ENCODE peak calls at places on chromosomes 2 and 18, in six cellular contexts. One of them, this sample, is unnamed. For H3K4me1, the result is how much of the 10 kb centered on the place peaks cover.

GRCh38 chr18:77056399-77057015 is 76.1 kb downstream of the MBP start:
- DNase-seq in right lobe of liver: no peak
- DNase-seq in foreskin keratinocyte: no peak
- DNase-seq in upper lobe of right lung: peak
- DNase-seq in A549: no peak
- DNase-seq in mammary epithelial cell: no peak
- DNase-seq in this sample: no peak

GRCh38 chr2:23926289-23926749 is 604 bp downstream of the ATAD2B start:
- DNase-seq in right lobe of liver: peak
- DNase-seq in foreskin keratinocyte: no peak
- DNase-seq in upper lobe of right lung: no peak
- DNase-seq in A549: no peak
- DNase-seq in mammary epithelial cell: no peak
- DNase-seq in this sample: peak

GRCh38 chr18:70870292-70870691 is 581.4 kb downstream of the SOCS6 start:
- DNase-seq in right lobe of liver: no peak
- DNase-seq in foreskin keratinocyte: no peak
- DNase-seq in upper lobe of right lung: no peak
- DNase-seq in A549: no peak
- DNase-seq in mammary epithelial cell: no peak
- DNase-seq in this sample: no peak

GRCh38 chr2:72026819-72027425 is 120.7 kb downstream of the CYP26B1 start:
- DNase-seq in right lobe of liver: peak
- DNase-seq in foreskin keratinocyte: no peak
- DNase-seq in upper lobe of right lung: peak
- DNase-seq in A549: no peak
- DNase-seq in mammary epithelial cell: no peak
- DNase-seq in this sample: no peak

GRCh38 chr18:12939161-12939560 is 8.7 kb upstream of the SEH1L start:
- DNase-seq in right lobe of liver: no peak
- DNase-seq in foreskin keratinocyte: no peak
- DNase-seq in upper lobe of right lung: no peak
- DNase-seq in A549: no peak
- DNase-seq in mammary epithelial cell: no peak
- DNase-seq in this sample: no peak

GRCh38 chr2:85733121-85733960 is 20.4 kb upstream of the ATOH8 start:
- DNase-seq in right lobe of liver: no peak
- DNase-seq in foreskin keratinocyte: no peak
- DNase-seq in upper lobe of right lung: no peak
- DNase-seq in A549: no peak
- DNase-seq in mammary epithelial cell: no peak
- DNase-seq in this sample: no peak

GRCh38 chr2:191155608-191156071 is 4.8 kb upstream of the STAT4 start:
- DNase-seq in right lobe of liver: no peak
- DNase-seq in foreskin keratinocyte: no peak
- DNase-seq in upper lobe of right lung: no peak
- DNase-seq in A549: peak
- DNase-seq in mammary epithelial cell: peak
- DNase-seq in this sample: no peak

GRCh38 chr2:15943914-15944313 is 3.6 kb downstream of the MYCN start:
- DNase-seq in right lobe of liver: no peak
- DNase-seq in foreskin keratinocyte: no peak
- DNase-seq in upper lobe of right lung: no peak
- DNase-seq in A549: peak
- DNase-seq in mammary epithelial cell: peak
- DNase-seq in this sample: no peak

GRCh38 chr2:3535794-3536681 is 16.7 kb upstream of the ADI1 start:
- DNase-seq in right lobe of liver: peak
- DNase-seq in foreskin keratinocyte: peak
- DNase-seq in upper lobe of right lung: no peak
- DNase-seq in A549: peak
- DNase-seq in mammary epithelial cell: peak
- DNase-seq in this sample: peak

GRCh38 chr18:31065036-31065773 is 22.7 kb upstream of the DSC3 start:
- DNase-seq in right lobe of liver: no peak
- DNase-seq in foreskin keratinocyte: peak
- DNase-seq in upper lobe of right lung: no peak
- DNase-seq in A549: no peak
- DNase-seq in mammary epithelial cell: peak
- DNase-seq in this sample: no peak

GRCh38 chr2:63840081-63840784 is 1.5 kb upstream of the UGP2 start:
- DNase-seq in right lobe of liver: peak
- DNase-seq in foreskin keratinocyte: no peak
- DNase-seq in upper lobe of right lung: no peak
- DNase-seq in A549: no peak
- DNase-seq in mammary epithelial cell: no peak
- DNase-seq in this sample: peak

GRCh38 chr18:46283895-46284295 is 179.7 kb downstream of the HAUS1 start:
- DNase-seq in right lobe of liver: no peak
- DNase-seq in foreskin keratinocyte: no peak
- DNase-seq in upper lobe of right lung: no peak
- DNase-seq in A549: no peak
- DNase-seq in mammary epithelial cell: no peak
- DNase-seq in this sample: no peak

GRCh38 chr2:74281141-74281540 is 62.1 kb downstream of the SLC4A5 start:
- DNase-seq in right lobe of liver: no peak
- DNase-seq in foreskin keratinocyte: no peak
- DNase-seq in upper lobe of right lung: no peak
- DNase-seq in A549: no peak
- DNase-seq in mammary epithelial cell: no peak
- DNase-seq in this sample: no peak

GRCh38 chr18:26473721-26474120 is 74.6 kb downstream of the KCTD1 start:
- DNase-seq in right lobe of liver: no peak
- DNase-seq in foreskin keratinocyte: no peak
- DNase-seq in upper lobe of right lung: no peak
- DNase-seq in A549: no peak
- DNase-seq in mammary epithelial cell: no peak
- DNase-seq in this sample: no peak

GRCh38 chr2:171788316-171788993 is 101.2 kb downstream of the DYNC1I2 start:
- DNase-seq in right lobe of liver: no peak
- DNase-seq in foreskin keratinocyte: no peak
- DNase-seq in upper lobe of right lung: no peak
- DNase-seq in A549: no peak
- DNase-seq in mammary epithelial cell: no peak
- DNase-seq in this sample: peak

GRCh38 chr2:184611221-184612085 is 13.1 kb downstream of the ZNF804A start:
- DNase-seq in right lobe of liver: no peak
- DNase-seq in foreskin keratinocyte: peak
- DNase-seq in upper lobe of right lung: no peak
- DNase-seq in A549: no peak
- DNase-seq in mammary epithelial cell: peak
- DNase-seq in this sample: no peak

GRCh38 chr2:165281387-165281786 is 42.2 kb downstream of the SCN2A start:
- DNase-seq in right lobe of liver: no peak
- DNase-seq in foreskin keratinocyte: peak
- DNase-seq in upper lobe of right lung: no peak
- DNase-seq in A549: no peak
- DNase-seq in mammary epithelial cell: no peak
- DNase-seq in this sample: no peak

GRCh38 chr2:43104763-43105162 is 121.6 kb downstream of the ZFP36L2 start:
- DNase-seq in right lobe of liver: no peak
- DNase-seq in foreskin keratinocyte: no peak
- DNase-seq in upper lobe of right lung: no peak
- DNase-seq in A549: no peak
- DNase-seq in mammary epithelial cell: no peak
- DNase-seq in this sample: no peak

GRCh38 chr2:96816836-96817702 is 1.0 kb downstream of the CNNM3 start:
- DNase-seq in right lobe of liver: peak
- DNase-seq in foreskin keratinocyte: no peak
- DNase-seq in upper lobe of right lung: no peak
- DNase-seq in A549: peak
- DNase-seq in mammary epithelial cell: peak
- DNase-seq in this sample: no peak

DNA sequence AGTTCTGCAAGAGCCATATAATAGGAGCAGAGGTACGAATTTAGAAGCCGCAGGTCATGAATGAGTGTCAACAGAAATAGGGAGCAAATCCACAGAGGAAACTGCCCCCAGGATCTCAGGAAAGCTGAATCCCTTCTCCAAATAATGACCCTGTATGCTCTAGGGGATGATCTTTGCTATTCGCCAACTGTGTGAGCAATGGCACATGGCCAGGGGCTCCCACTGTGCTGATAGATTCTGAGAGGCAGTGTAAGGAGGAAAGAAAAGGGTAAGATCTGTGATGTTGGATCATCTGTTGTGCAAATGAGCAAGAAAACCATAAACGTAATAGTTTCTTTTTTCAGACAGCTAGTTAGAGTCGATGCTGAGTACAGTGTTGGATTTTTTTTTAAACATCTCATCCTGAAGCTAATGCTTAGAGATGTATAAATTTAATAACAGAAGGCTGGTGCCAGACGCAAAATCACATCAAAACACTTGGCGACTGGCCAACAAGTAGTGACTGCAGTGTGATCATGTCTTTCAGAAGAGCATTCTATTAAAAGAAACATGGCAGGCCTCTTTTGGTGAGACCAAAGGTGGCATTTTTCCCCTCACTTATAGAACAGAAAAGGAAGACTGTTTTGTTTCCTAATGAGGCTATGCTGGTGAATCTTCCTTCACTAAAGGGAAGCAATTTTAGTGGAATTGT is 77.4 kb downstream of the ABCA12 start:
- DNase-seq in right lobe of liver: no peak
- DNase-seq in foreskin keratinocyte: no peak
- DNase-seq in upper lobe of right lung: no peak
- DNase-seq in A549: no peak
- DNase-seq in mammary epithelial cell: no peak
- DNase-seq in this sample: no peak
- H3K4me1 ChIP-seq in right lobe of liver: under half
- H3K4me1 ChIP-seq in foreskin keratinocyte: under half
- H3K4me1 ChIP-seq in upper lobe of right lung: under half
- H3K4me1 ChIP-seq in A549: under half
- H3K4me1 ChIP-seq in mammary epithelial cell: under half
- H3K4me1 ChIP-seq in this sample: under half

GRCh38 chr2:9658972-9659371 is 28.2 kb upstream of the YWHAQ start:
- DNase-seq in right lobe of liver: no peak
- DNase-seq in foreskin keratinocyte: peak
- DNase-seq in upper lobe of right lung: no peak
- DNase-seq in A549: peak
- DNase-seq in mammary epithelial cell: peak
- DNase-seq in this sample: no peak
- H3K27ac ChIP-seq in right lobe of liver: no peak
- H3K27ac ChIP-seq in foreskin keratinocyte: peak
- H3K27ac ChIP-seq in upper lobe of right lung: no peak
- H3K27ac ChIP-seq in A549: peak
- H3K27ac ChIP-seq in mammary epithelial cell: peak
- H3K27ac ChIP-seq in this sample: no peak

DNA sequence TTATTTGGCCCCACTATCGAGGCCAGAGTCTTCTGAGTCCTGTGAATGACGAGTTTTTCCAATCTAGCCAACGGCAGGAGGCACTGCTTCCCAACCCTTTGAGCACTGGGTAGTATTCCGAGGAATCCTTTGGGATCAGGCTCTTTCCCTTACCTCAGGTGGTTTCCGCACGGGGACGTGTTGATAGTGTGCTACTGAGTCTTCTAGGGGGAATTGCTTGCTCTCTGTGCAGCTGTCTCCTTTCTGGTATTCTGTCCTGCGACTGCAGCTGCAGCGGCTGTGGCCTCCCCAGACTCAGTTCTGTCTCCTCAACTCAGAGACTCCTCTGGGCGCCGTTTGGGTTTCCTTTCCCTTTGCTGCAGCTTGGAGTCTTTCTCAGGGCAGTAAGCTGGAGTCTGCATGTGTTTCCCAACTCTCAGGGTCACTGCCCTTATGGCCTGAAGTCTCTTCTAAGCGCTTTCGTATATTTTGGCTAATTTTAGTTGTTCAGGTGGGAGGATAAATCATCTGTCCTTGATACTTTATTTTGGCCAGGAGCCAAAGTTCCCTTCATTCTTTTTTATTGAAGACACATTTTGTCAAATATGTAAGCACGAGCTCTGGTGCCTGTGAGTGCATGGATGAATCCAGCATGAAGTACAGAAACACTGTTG is 118.4 kb downstream of the MAP4K4 start:
- DNase-seq in right lobe of liver: no peak
- DNase-seq in foreskin keratinocyte: no peak
- DNase-seq in upper lobe of right lung: no peak
- DNase-seq in A549: no peak
- DNase-seq in mammary epithelial cell: no peak
- DNase-seq in this sample: no peak
- TF ChIP-seq CTCF in right lobe of liver: no peak
- TF ChIP-seq CTCF in foreskin keratinocyte: peak
- TF ChIP-seq CTCF in upper lobe of right lung: no peak
- TF ChIP-seq CTCF in A549: no peak
- TF ChIP-seq CTCF in mammary epithelial cell: no peak
- TF ChIP-seq CTCF in this sample: no peak

DNA sequence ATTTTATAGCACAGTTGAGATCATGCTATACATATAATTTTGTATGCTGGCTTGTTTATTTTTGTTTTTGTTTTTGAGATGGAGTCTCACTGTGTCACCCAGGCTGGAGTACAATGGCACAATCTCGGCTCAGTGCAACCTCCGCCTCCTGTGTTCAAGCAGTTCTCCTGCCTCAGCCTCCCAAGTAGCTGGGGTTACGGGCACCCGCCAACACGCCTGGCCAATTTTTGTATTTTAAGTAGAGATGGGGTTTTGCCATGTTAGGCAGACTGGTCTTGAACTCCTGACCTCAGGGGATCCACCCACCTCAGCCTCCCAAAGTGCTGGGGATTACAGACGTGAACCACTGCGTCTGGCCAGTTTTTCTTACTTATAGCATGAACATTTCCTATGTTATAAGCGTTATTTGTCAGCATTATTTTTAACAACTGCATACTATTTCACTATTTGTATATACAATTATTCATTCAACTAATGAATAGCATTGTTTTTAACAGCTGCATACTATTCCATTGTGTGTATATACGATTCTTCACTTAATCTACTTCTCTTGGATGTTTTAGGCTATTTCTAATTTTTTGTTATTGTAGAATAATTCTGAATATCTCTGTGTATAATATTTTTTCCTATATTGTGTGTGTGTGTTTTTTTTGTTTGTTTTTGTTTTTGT is 3.5 kb downstream of the EHD3 start:
- DNase-seq in right lobe of liver: no peak
- DNase-seq in foreskin keratinocyte: no peak
- DNase-seq in upper lobe of right lung: no peak
- DNase-seq in A549: no peak
- DNase-seq in mammary epithelial cell: no peak
- DNase-seq in this sample: no peak
- H3K4me1 ChIP-seq in right lobe of liver: under half
- H3K4me1 ChIP-seq in foreskin keratinocyte: under half
- H3K4me1 ChIP-seq in upper lobe of right lung: under half
- H3K4me1 ChIP-seq in A549: under half
- H3K4me1 ChIP-seq in mammary epithelial cell: under half
- H3K4me1 ChIP-seq in this sample: under half

DNA sequence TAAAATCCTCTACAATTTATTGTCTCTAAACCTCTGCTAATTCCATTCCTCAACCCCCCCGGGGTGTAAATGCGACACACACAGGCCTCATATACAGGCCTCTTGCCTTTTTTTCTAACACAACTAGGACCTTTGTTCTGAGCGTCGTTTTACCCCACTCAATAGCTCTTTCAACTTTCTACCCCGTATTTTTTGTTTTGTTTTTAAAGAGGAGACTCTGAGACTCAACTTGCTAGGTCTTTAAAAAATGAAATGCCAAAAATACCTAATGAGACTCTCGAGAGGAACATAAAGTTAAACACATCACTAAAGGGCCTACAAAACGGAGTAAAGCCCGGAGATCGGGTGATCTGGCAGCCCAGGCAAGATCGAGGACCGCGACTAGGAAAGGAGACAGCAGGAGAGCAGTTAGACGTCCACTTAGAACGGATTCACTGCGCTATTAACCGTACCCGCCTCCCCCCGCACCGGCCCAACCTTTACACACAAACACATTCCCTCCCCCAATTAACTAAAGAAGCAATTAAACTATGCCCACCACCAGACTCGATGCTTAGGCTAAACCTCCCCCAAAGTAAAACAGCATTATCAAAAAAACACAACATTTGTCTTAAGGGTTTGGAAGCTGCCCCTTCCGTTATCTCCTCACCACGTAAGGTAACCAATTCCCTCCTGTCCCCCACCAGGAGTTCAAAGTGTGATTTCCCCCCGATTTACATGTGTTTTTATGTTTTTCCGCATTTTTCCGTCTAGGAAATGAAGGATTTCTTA is 1.6 kb downstream of the TRIP12 start:
- DNase-seq in right lobe of liver: no peak
- DNase-seq in foreskin keratinocyte: peak
- DNase-seq in upper lobe of right lung: no peak
- DNase-seq in A549: no peak
- DNase-seq in mammary epithelial cell: peak
- DNase-seq in this sample: no peak
- H3K27ac ChIP-seq in right lobe of liver: peak
- H3K27ac ChIP-seq in foreskin keratinocyte: peak
- H3K27ac ChIP-seq in upper lobe of right lung: peak
- H3K27ac ChIP-seq in A549: peak
- H3K27ac ChIP-seq in mammary epithelial cell: peak
- H3K27ac ChIP-seq in this sample: peak